ENCODE peak calls at places on chromosomes 11 and 22, in ten cellular contexts. P is psoas muscle, S is heart left ventricle, F is ovary, J is right atrium auricular region, Z is tibial artery, O is aorta, A is GM23338, T is right lobe of liver, M is astrocyte. N is an unnamed sample. For H3K36me3, the result is how much of the 10 kb centered on the place peaks cover.

GRCh38 chr22:37778370-37779009 is 29.2 kb upstream of the GCAT start:
- DNase-seq in P (no peak), S (no peak), F (no peak), J (no peak), Z (no peak), O (no peak), A (no peak), T (no peak), M (no peak), N (no peak)

GRCh38 chr11:47186937-47187681 is 875 bp upstream of the PACSIN3 start:
- DNase-seq in P (peak), S (peak), F (peak), J (no peak), Z (peak), O (peak), A (peak), T (peak), M (peak), N (no peak)

GRCh38 chr11:58788355-58789023 is 56.0 kb downstream of the GLYATL2 start:
- DNase-seq in P (no peak), S (no peak), F (peak), J (no peak), Z (no peak), O (no peak), A (peak), T (peak), M (peak), N (peak)

GRCh38 chr11:76287227-76287626 is 80.9 kb upstream of the WNT11 start:
- DNase-seq in P (no peak), S (no peak), F (no peak), J (no peak), Z (no peak), O (no peak), A (no peak), T (no peak), M (no peak), N (no peak)

GRCh38 chr11:35126000-35126878 is 12.7 kb upstream of the CD44 start:
- DNase-seq in P (no peak), S (no peak), F (no peak), J (no peak), Z (no peak), O (no peak), A (no peak), T (no peak), M (no peak), N (no peak)

GRCh38 chr11:61967924-61968757 is 707 bp upstream of the FTH1 start:
- DNase-seq in P (peak), S (peak), F (peak), J (peak), Z (peak), O (peak), A (peak), T (peak), M (no peak), N (peak)

GRCh38 chr11:75236062-75236461 is 4.5 kb upstream of the TPBGL start:
- DNase-seq in P (no peak), S (no peak), F (no peak), J (no peak), Z (no peak), O (no peak), A (peak), T (no peak), M (no peak), N (no peak)

GRCh38 chr11:75598900-75599299 is 36.8 kb downstream of the SERPINH1 start:
- DNase-seq in P (no peak), S (no peak), F (no peak), J (no peak), Z (no peak), O (no peak), A (no peak), T (no peak), M (no peak), N (no peak)

GRCh38 chr22:45922256-45922655 is 54.7 kb downstream of the WNT7B start:
- DNase-seq in P (no peak), S (no peak), F (no peak), J (no peak), Z (no peak), O (no peak), A (no peak), T (no peak), M (no peak), N (no peak)

GRCh38 chr11:47941907-47942558 is 38.3 kb upstream of the PTPRJ start:
- DNase-seq in P (no peak), S (no peak), F (no peak), J (no peak), Z (no peak), O (no peak), A (peak), T (peak), M (no peak), N (no peak)

GRCh38 chr11:12159351-12160099 is 49.1 kb downstream of the MICAL2 start:
- DNase-seq in P (no peak), S (no peak), F (no peak), J (peak), Z (peak), O (no peak), A (no peak), T (no peak), M (peak), N (no peak)

GRCh38 chr11:64969209-64969608 is 2.7 kb downstream of the MAJIN start:
- DNase-seq in P (no peak), S (no peak), F (no peak), J (no peak), Z (no peak), O (no peak), A (no peak), T (no peak), M (no peak), N (no peak)

GRCh38 chr11:121591405-121592033 is 138.8 kb upstream of the SORL1-AS1 start:
- DNase-seq in P (no peak), S (peak), F (peak), J (peak), Z (peak), O (no peak), A (peak), T (no peak), M (peak), N (peak)

GRCh38 chr11:33045551-33046255 is 6.3 kb downstream of the TCP11L1 start:
- DNase-seq in P (no peak), S (no peak), F (no peak), J (no peak), Z (no peak), O (no peak), A (no peak), T (no peak), M (peak), N (no peak)

GRCh38 chr22:20155330-20156041 is 4.6 kb upstream of the CCDC188 start:
- DNase-seq in P (peak), S (peak), F (no peak), J (no peak), Z (no peak), O (no peak), A (no peak), T (no peak), M (peak), N (no peak)

GRCh38 chr11:95229199-95230053 is 1.6 kb downstream of the SESN3 start:
- DNase-seq in P (peak), S (peak), F (no peak), J (no peak), Z (no peak), O (no peak), A (peak), T (no peak), M (peak), N (peak)

DNA sequence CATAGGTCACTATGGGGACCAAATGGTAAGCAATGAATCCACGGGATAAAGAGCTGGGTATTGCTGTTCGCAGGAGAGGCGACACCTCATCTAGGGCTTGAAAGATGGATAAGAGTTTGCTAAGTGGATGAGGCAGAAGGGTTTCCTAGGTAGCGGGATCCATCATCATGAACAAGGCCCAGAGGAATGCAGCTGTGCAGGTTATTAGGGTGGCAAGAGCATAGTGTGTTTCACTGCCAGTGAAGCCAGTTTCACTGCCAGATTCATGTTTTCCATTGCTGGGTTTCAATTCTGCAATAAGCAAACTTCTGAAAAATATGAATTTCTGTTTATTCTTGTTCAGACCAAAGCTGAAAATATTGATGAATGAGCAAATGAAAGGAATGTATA is 27.2 kb downstream of the WEE1 start:
- DNase-seq in P (no peak), S (no peak), F (no peak), J (no peak), Z (no peak), O (no peak), A (no peak), T (no peak), M (peak), N (no peak)
- H3K27ac ChIP-seq in P (no peak), S (no peak), F (no peak), J (no peak), Z (no peak), O (no peak), A (no peak), T (no peak), M (no peak), N (peak)

GRCh38 chr11:72693271-72693968 is 19.2 kb upstream of the PDE2A start:
- DNase-seq in P (peak), S (no peak), F (no peak), J (no peak), Z (no peak), O (no peak), A (peak), T (no peak), M (no peak), N (no peak)
- H3K36me3 ChIP-seq in P (half or more), S (half or more), F (under half), J (half or more), Z (half or more), O (under half), A (under half), T (under half), M (under half), N (under half)

GRCh38 chr11:70505761-70506657 is 107.7 kb downstream of the CTTN start:
- DNase-seq in P (peak), S (no peak), F (no peak), J (no peak), Z (no peak), O (peak), A (no peak), T (peak), M (no peak), N (no peak)

GRCh38 chr11:70507466-70508230 is 109.3 kb downstream of the CTTN start:
- DNase-seq in P (peak), S (no peak), F (no peak), J (no peak), Z (no peak), O (peak), A (no peak), T (peak), M (no peak), N (no peak)

GRCh38 chr11:70506986-70507385 is 108.7 kb downstream of the CTTN start:
- DNase-seq in P (no peak), S (no peak), F (no peak), J (no peak), Z (no peak), O (peak), A (no peak), T (peak), M (no peak), N (no peak)

GRCh38 chr11:70505331-70505731 is 107.0 kb downstream of the CTTN start:
- DNase-seq in P (peak), S (no peak), F (no peak), J (no peak), Z (no peak), O (peak), A (no peak), T (peak), M (no peak), N (no peak)

DNA sequence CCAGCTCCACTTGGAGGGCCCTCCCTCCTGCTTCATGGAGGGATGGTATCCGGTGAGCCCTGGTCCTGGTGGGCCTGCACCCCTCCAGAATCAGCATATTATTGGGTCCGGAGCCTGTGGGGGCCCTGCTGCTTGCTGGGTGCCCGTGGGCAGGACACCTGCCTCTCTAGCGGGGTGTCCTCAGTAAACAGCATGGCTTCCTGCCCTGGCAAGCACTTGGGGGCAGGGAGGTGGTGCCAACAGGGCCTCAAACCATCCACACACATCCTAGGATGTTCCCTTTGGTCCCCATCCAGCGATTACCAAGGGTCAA is 108.3 kb downstream of the CTTN start:
- DNase-seq in P (peak), S (no peak), F (no peak), J (no peak), Z (no peak), O (peak), A (no peak), T (peak), M (no peak), N (no peak)
- H3K27ac ChIP-seq in P (no peak), S (no peak), F (no peak), J (no peak), Z (no peak), O (no peak), A (no peak), T (no peak), M (no peak), N (no peak)

GRCh38 chr11:119018074-119018938 is at the start of the genes RPS25 and TRAPPC4:
- DNase-seq in P (peak), S (peak), F (peak), J (peak), Z (peak), O (peak), A (peak), T (peak), M (peak), N (peak)

GRCh38 chr11:119019996-119020395 is 1.4 kb downstream of the TRAPPC4 start:
- DNase-seq in P (no peak), S (no peak), F (no peak), J (no peak), Z (no peak), O (no peak), A (no peak), T (no peak), M (no peak), N (no peak)

GRCh38 chr11:119014209-119014924 is 3.8 kb downstream of the RPS25 start:
- DNase-seq in P (no peak), S (no peak), F (no peak), J (no peak), Z (no peak), O (no peak), A (no peak), T (no peak), M (no peak), N (no peak)

GRCh38 chr11:119015054-119015611 is 3.0 kb downstream of the RPS25 start:
- DNase-seq in P (no peak), S (no peak), F (no peak), J (no peak), Z (no peak), O (no peak), A (no peak), T (no peak), M (no peak), N (no peak)

GRCh38 chr11:119016216-119017009 is 1.7 kb downstream of the RPS25 start:
- DNase-seq in P (no peak), S (no peak), F (no peak), J (no peak), Z (no peak), O (no peak), A (no peak), T (no peak), M (no peak), N (no peak)
- H3K36me3 ChIP-seq in P (half or more), S (half or more), F (under half), J (half or more), Z (half or more), O (under half), A (half or more), T (under half), M (under half), N (under half)

GRCh38 chr11:114076974-114077373 is 17.5 kb downstream of the ZBTB16 start:
- DNase-seq in P (no peak), S (no peak), F (no peak), J (no peak), Z (no peak), O (no peak), A (no peak), T (no peak), M (no peak), N (no peak)
- H3K27ac ChIP-seq in P (peak), S (peak), F (no peak), J (peak), Z (peak), O (peak), A (no peak), T (peak), M (no peak), N (no peak)

DNA sequence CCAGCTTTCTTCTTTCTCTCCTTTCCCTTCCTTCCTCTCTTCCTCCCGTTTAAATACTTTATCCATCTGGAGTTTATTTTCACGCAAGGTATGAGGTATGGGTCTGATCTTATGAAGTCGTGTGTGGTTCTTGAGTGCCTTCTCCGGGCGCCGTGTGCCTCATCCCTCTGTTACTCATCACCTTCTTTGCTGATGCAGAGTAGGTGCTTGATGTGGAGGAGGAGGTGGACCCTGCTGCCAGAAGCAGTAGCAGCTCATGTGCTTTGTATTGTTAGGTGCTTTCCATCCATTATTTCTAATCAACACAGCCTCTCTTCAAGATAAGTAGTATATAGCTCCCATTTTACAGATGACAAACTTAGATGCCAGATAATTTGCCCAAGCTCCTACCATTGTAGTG is 47.0 kb downstream of the TNRC6B start:
- DNase-seq in P (no peak), S (no peak), F (no peak), J (no peak), Z (no peak), O (no peak), A (no peak), T (no peak), M (peak), N (no peak)
- H3K36me3 ChIP-seq in P (under half), S (under half), F (under half), J (under half), Z (under half), O (under half), A (under half), T (under half), M (under half), N (under half)

GRCh38 chr11:7639643-7640025 is 33.7 kb downstream of the CYB5R2 start:
- DNase-seq in P (no peak), S (no peak), F (no peak), J (no peak), Z (no peak), O (no peak), A (no peak), T (no peak), M (no peak), N (no peak)
- H3K27ac ChIP-seq in P (no peak), S (no peak), F (no peak), J (no peak), Z (no peak), O (no peak), A (no peak), T (no peak), M (no peak), N (no peak)

DNA sequence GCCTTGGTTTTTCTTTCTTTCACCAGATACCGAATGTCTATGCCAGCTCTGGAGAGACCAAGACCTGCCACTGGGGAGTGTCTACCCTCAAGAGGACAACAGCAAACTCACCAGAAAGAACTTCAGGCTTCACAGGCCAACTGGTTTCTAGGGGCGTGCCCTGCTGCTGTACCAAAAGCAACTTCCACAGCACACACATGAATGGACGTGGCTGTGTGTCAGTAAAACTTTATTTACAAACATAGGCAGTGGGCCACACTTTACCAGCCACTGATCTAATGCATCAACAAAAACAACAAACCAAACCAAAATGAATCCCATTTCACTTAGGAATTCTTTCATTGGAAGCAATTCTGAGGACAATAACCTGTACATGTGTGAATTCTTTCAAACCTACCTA is 16.7 kb downstream of the DEAF1 start:
- DNase-seq in P (no peak), S (no peak), F (no peak), J (no peak), Z (no peak), O (no peak), A (no peak), T (no peak), M (no peak), N (no peak)
- H3K36me3 ChIP-seq in P (half or more), S (half or more), F (under half), J (under half), Z (half or more), O (under half), A (under half), T (under half), M (under half), N (under half)